ENCODE peak calls at places on chromosomes 7 and 10, in seven cellular contexts. One of them, this sample, is unnamed.

GRCh38 chr10:114709966-114710365 is 51.9 kb upstream of the ABLIM1 start:
- DNase-seq in psoas muscle: no peak
- DNase-seq in cardiac fibroblast: peak; percentile 58
- DNase-seq in GM12865: no peak
- DNase-seq in astrocyte of the spinal cord: peak; percentile 48
- DNase-seq in heart left ventricle: no peak
- DNase-seq in CD8-positive, alpha-beta T cell: no peak
- DNase-seq in this sample: no peak

GRCh38 chr10:95360122-95360715 is 69.4 kb upstream of the PDLIM1 start:
- DNase-seq in GM12865: peak; percentile 50
- DNase-seq in cardiac fibroblast: peak; percentile 42
- DNase-seq in psoas muscle: no peak
- DNase-seq in heart left ventricle: no peak
- DNase-seq in astrocyte of the spinal cord: no peak
- DNase-seq in CD8-positive, alpha-beta T cell: no peak
- DNase-seq in this sample: no peak

GRCh38 chr10:131058799-131059198 is 252.7 kb downstream of the TCERG1L start:
- DNase-seq in heart left ventricle: no peak
- DNase-seq in CD8-positive, alpha-beta T cell: no peak
- DNase-seq in psoas muscle: no peak
- DNase-seq in cardiac fibroblast: no peak
- DNase-seq in astrocyte of the spinal cord: no peak
- DNase-seq in GM12865: no peak
- DNase-seq in this sample: no peak

GRCh38 chr7:135697276-135698049 is 30.5 kb downstream of the SLC13A4 start:
- DNase-seq in GM12865: no peak
- DNase-seq in cardiac fibroblast: no peak
- DNase-seq in astrocyte of the spinal cord: no peak
- DNase-seq in psoas muscle: no peak
- DNase-seq in heart left ventricle: no peak
- DNase-seq in CD8-positive, alpha-beta T cell: no peak
- DNase-seq in this sample: no peak

GRCh38 chr7:101255841-101256240 is 11.0 kb upstream of the FIS1 start:
- DNase-seq in GM12865: no peak
- DNase-seq in astrocyte of the spinal cord: no peak
- DNase-seq in psoas muscle: no peak
- DNase-seq in cardiac fibroblast: no peak
- DNase-seq in heart left ventricle: no peak
- DNase-seq in CD8-positive, alpha-beta T cell: no peak
- DNase-seq in this sample: no peak

GRCh38 chr10:98460837-98461499 is 14.2 kb upstream of the HPS1 start:
- DNase-seq in psoas muscle: no peak
- DNase-seq in CD8-positive, alpha-beta T cell: no peak
- DNase-seq in GM12865: no peak
- DNase-seq in astrocyte of the spinal cord: peak; percentile 88
- DNase-seq in heart left ventricle: peak; percentile 59
- DNase-seq in cardiac fibroblast: peak; percentile 87
- DNase-seq in this sample: peak; percentile 70

GRCh38 chr7:120436487-120437060 is 163.6 kb downstream of the KCND2 start:
- DNase-seq in CD8-positive, alpha-beta T cell: no peak
- DNase-seq in cardiac fibroblast: no peak
- DNase-seq in heart left ventricle: no peak
- DNase-seq in astrocyte of the spinal cord: no peak
- DNase-seq in psoas muscle: no peak
- DNase-seq in GM12865: no peak
- DNase-seq in this sample: no peak

GRCh38 chr10:72918352-72918751 is 24.8 kb downstream of the OIT3 start:
- DNase-seq in CD8-positive, alpha-beta T cell: no peak
- DNase-seq in cardiac fibroblast: no peak
- DNase-seq in GM12865: no peak
- DNase-seq in psoas muscle: no peak
- DNase-seq in heart left ventricle: no peak
- DNase-seq in astrocyte of the spinal cord: no peak
- DNase-seq in this sample: no peak

GRCh38 chr10:93746844-93747284 is 10.9 kb upstream of the LGI1 start:
- DNase-seq in astrocyte of the spinal cord: peak; percentile 96
- DNase-seq in CD8-positive, alpha-beta T cell: no peak
- DNase-seq in heart left ventricle: no peak
- DNase-seq in cardiac fibroblast: peak; percentile 94
- DNase-seq in psoas muscle: no peak
- DNase-seq in GM12865: peak; percentile 49
- DNase-seq in this sample: no peak

GRCh38 chr10:104297697-104298660 is 29.0 kb downstream of the GSTO2 start:
- DNase-seq in astrocyte of the spinal cord: peak; percentile 91
- DNase-seq in GM12865: no peak
- DNase-seq in psoas muscle: no peak
- DNase-seq in heart left ventricle: no peak
- DNase-seq in cardiac fibroblast: no peak
- DNase-seq in CD8-positive, alpha-beta T cell: peak; percentile 33
- DNase-seq in this sample: no peak

GRCh38 chr7:50304158-50304910 is at the start of gene IKZF1:
- DNase-seq in astrocyte of the spinal cord: no peak
- DNase-seq in cardiac fibroblast: peak; percentile 4
- DNase-seq in GM12865: peak; percentile 60
- DNase-seq in heart left ventricle: peak; percentile 70
- DNase-seq in psoas muscle: peak; percentile 79
- DNase-seq in CD8-positive, alpha-beta T cell: peak; percentile 67
- DNase-seq in this sample: no peak

GRCh38 chr7:85286449-85286848 is 99.6 kb upstream of the SEMA3D start:
- DNase-seq in psoas muscle: no peak
- DNase-seq in cardiac fibroblast: no peak
- DNase-seq in CD8-positive, alpha-beta T cell: no peak
- DNase-seq in heart left ventricle: no peak
- DNase-seq in astrocyte of the spinal cord: no peak
- DNase-seq in GM12865: no peak
- DNase-seq in this sample: no peak

GRCh38 chr10:120517196-120517595 is 60.2 kb downstream of the PLPP4 start:
- DNase-seq in heart left ventricle: no peak
- DNase-seq in GM12865: no peak
- DNase-seq in psoas muscle: no peak
- DNase-seq in astrocyte of the spinal cord: no peak
- DNase-seq in cardiac fibroblast: no peak
- DNase-seq in CD8-positive, alpha-beta T cell: no peak
- DNase-seq in this sample: no peak

GRCh38 chr7:29866490-29866930 is 60.2 kb downstream of the WIPF3 start:
- DNase-seq in CD8-positive, alpha-beta T cell: no peak
- DNase-seq in psoas muscle: peak; percentile 74
- DNase-seq in astrocyte of the spinal cord: peak; percentile 55
- DNase-seq in cardiac fibroblast: peak; percentile 95
- DNase-seq in heart left ventricle: peak; percentile 45
- DNase-seq in GM12865: no peak
- DNase-seq in this sample: peak; percentile 63

GRCh38 chr10:34609287-34609940 is 205.7 kb downstream of the PARD3 start:
- DNase-seq in CD8-positive, alpha-beta T cell: no peak
- DNase-seq in astrocyte of the spinal cord: no peak
- DNase-seq in cardiac fibroblast: no peak
- DNase-seq in heart left ventricle: no peak
- DNase-seq in psoas muscle: no peak
- DNase-seq in GM12865: no peak
- DNase-seq in this sample: no peak

GRCh38 chr7:90597527-90597871 is 1.4 kb downstream of the CDK14 start:
- DNase-seq in astrocyte of the spinal cord: peak; percentile 54
- DNase-seq in CD8-positive, alpha-beta T cell: no peak
- DNase-seq in heart left ventricle: no peak
- DNase-seq in cardiac fibroblast: peak; percentile 20
- DNase-seq in psoas muscle: no peak
- DNase-seq in GM12865: no peak
- DNase-seq in this sample: no peak

GRCh38 chr7:30863694-30864011 is 48.0 kb upstream of the AQP1 start:
- DNase-seq in heart left ventricle: no peak
- DNase-seq in cardiac fibroblast: peak; percentile 60
- DNase-seq in psoas muscle: no peak
- DNase-seq in astrocyte of the spinal cord: peak; percentile 62
- DNase-seq in CD8-positive, alpha-beta T cell: no peak
- DNase-seq in GM12865: no peak
- DNase-seq in this sample: no peak

GRCh38 chr7:99551329-99551728 is 585 bp downstream of the FAM200A start:
- DNase-seq in heart left ventricle: no peak
- DNase-seq in cardiac fibroblast: no peak
- DNase-seq in astrocyte of the spinal cord: peak; percentile 15
- DNase-seq in psoas muscle: no peak
- DNase-seq in GM12865: no peak
- DNase-seq in CD8-positive, alpha-beta T cell: no peak
- DNase-seq in this sample: no peak

GRCh38 chr10:60335708-60336107 is 54.0 kb downstream of the ANK3 start:
- DNase-seq in psoas muscle: no peak
- DNase-seq in astrocyte of the spinal cord: no peak
- DNase-seq in CD8-positive, alpha-beta T cell: no peak
- DNase-seq in GM12865: peak; percentile 26
- DNase-seq in cardiac fibroblast: no peak
- DNase-seq in heart left ventricle: no peak
- DNase-seq in this sample: no peak

GRCh38 chr10:23768281-23768680 is 329.4 kb downstream of the OTUD1 start:
- DNase-seq in CD8-positive, alpha-beta T cell: no peak
- DNase-seq in psoas muscle: no peak
- DNase-seq in cardiac fibroblast: no peak
- DNase-seq in heart left ventricle: no peak
- DNase-seq in GM12865: no peak
- DNase-seq in astrocyte of the spinal cord: no peak
- DNase-seq in this sample: no peak

GRCh38 chr7:44963526-44964290 is 15.1 kb downstream of the MYO1G start:
- DNase-seq in cardiac fibroblast: no peak
- DNase-seq in astrocyte of the spinal cord: no peak
- DNase-seq in GM12865: no peak
- DNase-seq in heart left ventricle: no peak
- DNase-seq in CD8-positive, alpha-beta T cell: no peak
- DNase-seq in psoas muscle: no peak
- DNase-seq in this sample: no peak

GRCh38 chr10:79344502-79345195 is 2.6 kb upstream of the PPIF start:
- DNase-seq in cardiac fibroblast: no peak
- DNase-seq in astrocyte of the spinal cord: no peak
- DNase-seq in CD8-positive, alpha-beta T cell: no peak
- DNase-seq in heart left ventricle: peak; percentile 12
- DNase-seq in psoas muscle: no peak
- DNase-seq in GM12865: no peak
- DNase-seq in this sample: no peak

GRCh38 chr10:52729259-52730104 is 43.1 kb downstream of the MBL2 start:
- DNase-seq in heart left ventricle: no peak
- DNase-seq in GM12865: peak; percentile 13
- DNase-seq in CD8-positive, alpha-beta T cell: no peak
- DNase-seq in psoas muscle: no peak
- DNase-seq in astrocyte of the spinal cord: peak; percentile 51
- DNase-seq in cardiac fibroblast: peak; percentile 63
- DNase-seq in this sample: no peak

GRCh38 chr7:135508853-135509588 is 881 bp downstream of the CNOT4 start:
- DNase-seq in GM12865: peak; percentile 67
- DNase-seq in cardiac fibroblast: peak; percentile 34
- DNase-seq in astrocyte of the spinal cord: peak; percentile 36
- DNase-seq in CD8-positive, alpha-beta T cell: peak; percentile 37
- DNase-seq in psoas muscle: no peak
- DNase-seq in heart left ventricle: no peak
- DNase-seq in this sample: no peak

GRCh38 chr7:80098795-80099194 is 35.8 kb upstream of the GNAI1 start:
- DNase-seq in psoas muscle: no peak
- DNase-seq in astrocyte of the spinal cord: no peak
- DNase-seq in GM12865: no peak
- DNase-seq in cardiac fibroblast: no peak
- DNase-seq in CD8-positive, alpha-beta T cell: no peak
- DNase-seq in heart left ventricle: no peak
- DNase-seq in this sample: no peak
- TF ChIP-seq CTCF in psoas muscle: no peak
- TF ChIP-seq CTCF in astrocyte of the spinal cord: peak; percentile 36
- TF ChIP-seq CTCF in GM12865: peak; percentile 7
- TF ChIP-seq CTCF in cardiac fibroblast: peak; percentile 8
- TF ChIP-seq CTCF in CD8-positive, alpha-beta T cell: no peak
- TF ChIP-seq CTCF in heart left ventricle: no peak
- TF ChIP-seq CTCF in this sample: peak; percentile 10

GRCh38 chr10:43106256-43107091 is 29.6 kb downstream of the RET start:
- DNase-seq in psoas muscle: no peak
- DNase-seq in cardiac fibroblast: no peak
- DNase-seq in heart left ventricle: no peak
- DNase-seq in CD8-positive, alpha-beta T cell: no peak
- DNase-seq in astrocyte of the spinal cord: no peak
- DNase-seq in GM12865: peak; percentile 21
- DNase-seq in this sample: no peak
- H3K4me3 ChIP-seq in psoas muscle: no peak overlapping the region
- H3K4me3 ChIP-seq in cardiac fibroblast: no peak overlapping the region
- H3K4me3 ChIP-seq in heart left ventricle: no peak overlapping the region
- H3K4me3 ChIP-seq in CD8-positive, alpha-beta T cell: no peak overlapping the region
- H3K4me3 ChIP-seq in astrocyte of the spinal cord: no peak overlapping the region
- H3K4me3 ChIP-seq in GM12865: no peak overlapping the region
- H3K4me3 ChIP-seq in this sample: no peak overlapping the region

DNA sequence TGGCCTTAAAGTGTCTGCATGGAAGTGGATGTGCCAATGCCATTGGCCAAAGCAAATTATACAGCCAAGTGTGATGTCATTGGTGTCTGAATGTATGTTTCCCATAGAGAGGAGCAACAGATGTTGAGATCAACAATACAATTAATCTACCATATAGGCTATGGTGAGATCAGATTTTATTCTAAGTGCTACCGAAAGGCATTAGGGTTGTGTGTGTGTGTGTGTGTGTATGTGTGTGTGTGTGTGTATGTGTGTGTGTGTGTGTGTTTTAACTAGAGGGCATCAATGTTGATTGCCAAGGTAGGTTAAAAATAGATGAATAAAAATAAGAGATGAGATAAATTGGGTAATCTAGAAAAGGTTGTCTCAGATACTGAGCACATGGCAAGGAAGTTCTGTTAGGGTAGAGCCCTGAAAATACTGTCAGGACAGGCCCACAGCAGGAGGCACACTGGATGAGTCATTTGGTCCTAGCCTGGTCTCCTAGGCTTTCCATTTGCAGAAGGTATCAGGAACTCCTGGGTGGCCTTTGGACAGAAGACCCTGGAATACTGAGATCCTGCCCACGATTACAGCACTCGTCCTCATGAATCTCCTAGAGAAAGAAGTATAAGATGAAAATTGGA is 446.0 kb upstream of the PODXL start:
- DNase-seq in astrocyte of the spinal cord: peak; percentile 29
- DNase-seq in CD8-positive, alpha-beta T cell: no peak
- DNase-seq in cardiac fibroblast: no peak
- DNase-seq in psoas muscle: no peak
- DNase-seq in GM12865: no peak
- DNase-seq in heart left ventricle: no peak
- DNase-seq in this sample: no peak
- TF ChIP-seq CTCF in astrocyte of the spinal cord: no peak
- TF ChIP-seq CTCF in CD8-positive, alpha-beta T cell: no peak
- TF ChIP-seq CTCF in cardiac fibroblast: no peak
- TF ChIP-seq CTCF in psoas muscle: no peak
- TF ChIP-seq CTCF in GM12865: no peak
- TF ChIP-seq CTCF in heart left ventricle: no peak
- TF ChIP-seq CTCF in this sample: no peak

DNA sequence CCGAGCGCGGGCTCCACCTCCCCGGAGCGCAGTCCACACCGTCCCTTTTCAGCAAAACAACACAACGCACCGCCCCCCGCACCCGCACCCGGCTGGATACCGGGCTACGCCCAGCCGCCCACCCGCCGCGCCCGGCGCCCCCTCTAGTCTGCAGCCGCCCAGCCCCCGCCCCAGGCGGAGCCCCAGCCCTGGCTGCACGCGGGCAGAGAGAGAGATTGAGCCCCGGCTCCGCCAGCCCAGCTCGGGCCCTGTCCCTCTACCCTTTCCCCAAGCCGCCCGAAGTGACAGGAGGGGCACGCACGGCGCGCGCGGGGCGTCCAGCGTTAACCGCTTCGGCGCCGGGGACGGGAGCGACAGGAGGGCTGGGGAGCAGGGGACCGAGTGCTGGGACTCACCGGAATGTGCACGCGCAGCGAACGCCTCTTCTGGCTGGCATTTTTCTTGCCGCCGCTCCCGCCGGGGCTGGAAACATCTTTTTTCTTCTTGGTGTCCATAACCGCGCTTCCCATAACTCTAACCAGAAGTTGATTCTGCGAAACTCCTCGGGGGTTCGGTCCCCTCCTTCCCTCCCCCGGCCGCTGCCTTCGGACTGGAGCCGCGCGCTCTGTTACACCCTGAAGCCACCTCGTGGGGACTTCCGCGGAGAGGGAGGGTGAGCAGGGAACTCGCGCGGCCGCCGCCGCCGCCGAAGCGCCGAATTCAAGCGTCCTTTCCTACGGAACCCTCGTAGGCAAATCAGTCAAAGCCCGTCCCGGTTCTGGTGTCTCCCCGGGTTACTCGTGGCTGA is 610 bp downstream of the PRKAG2 start:
- DNase-seq in CD8-positive, alpha-beta T cell: peak; percentile 74
- DNase-seq in GM12865: peak; percentile 51
- DNase-seq in astrocyte of the spinal cord: peak; percentile 12
- DNase-seq in heart left ventricle: peak; percentile 83
- DNase-seq in psoas muscle: peak; percentile 91
- DNase-seq in cardiac fibroblast: no peak
- DNase-seq in this sample: peak; percentile 82
- H3K4me3 ChIP-seq in CD8-positive, alpha-beta T cell: peak overlapping the region; percentile 71
- H3K4me3 ChIP-seq in GM12865: peak overlapping the region; percentile 86
- H3K4me3 ChIP-seq in astrocyte of the spinal cord: peak overlapping the region; percentile 59
- H3K4me3 ChIP-seq in heart left ventricle: peak overlapping the region; percentile 94
- H3K4me3 ChIP-seq in psoas muscle: peak overlapping the region; percentile 86
- H3K4me3 ChIP-seq in cardiac fibroblast: peak overlapping the region; percentile 50
- H3K4me3 ChIP-seq in this sample: peak overlapping the region; percentile 89

This sample was measured in right atrium auricular region.